ENCODE peak calls at places on chromosome 16, in six cellular contexts. One of them, this sample, is unnamed.

GRCh38 chr16:6964679-6965078 is 368.0 kb upstream of the RBFOX1 start:
- DNase-seq in mesenchymal stem cell: no peak
- DNase-seq in IMR-90: no peak
- DNase-seq in H1: no peak
- DNase-seq in neuronal stem cell: no peak
- DNase-seq in mesendoderm: peak; percentile 47
- DNase-seq in this sample: no peak

GRCh38 chr16:12060751-12061150 is 84.2 kb downstream of the SNX29 start:
- DNase-seq in H1: no peak
- DNase-seq in mesenchymal stem cell: no peak
- DNase-seq in mesendoderm: no peak
- DNase-seq in IMR-90: no peak
- DNase-seq in neuronal stem cell: no peak
- DNase-seq in this sample: no peak

GRCh38 chr16:12548270-12548983 is 255.3 kb downstream of the CPPED1 start:
- DNase-seq in mesenchymal stem cell: no peak
- DNase-seq in H1: no peak
- DNase-seq in IMR-90: no peak
- DNase-seq in mesendoderm: no peak
- DNase-seq in neuronal stem cell: no peak
- DNase-seq in this sample: no peak

GRCh38 chr16:8950580-8951077 is 13.1 kb downstream of the USP7 start:
- DNase-seq in IMR-90: peak; percentile 73
- DNase-seq in mesendoderm: peak; percentile 26
- DNase-seq in neuronal stem cell: no peak
- DNase-seq in H1: no peak
- DNase-seq in mesenchymal stem cell: peak; percentile 76
- DNase-seq in this sample: peak; percentile 77

GRCh38 chr16:76653390-76654026 is 376.3 kb downstream of the CNTNAP4 start:
- DNase-seq in mesendoderm: peak; percentile 82
- DNase-seq in IMR-90: peak; percentile 28
- DNase-seq in H1: no peak
- DNase-seq in mesenchymal stem cell: peak; percentile 69
- DNase-seq in neuronal stem cell: peak; percentile 35
- DNase-seq in this sample: peak; percentile 33

GRCh38 chr16:12113581-12114375 is 137.2 kb downstream of the SNX29 start:
- DNase-seq in H1: no peak
- DNase-seq in neuronal stem cell: no peak
- DNase-seq in mesenchymal stem cell: peak; percentile 45
- DNase-seq in mesendoderm: no peak
- DNase-seq in IMR-90: no peak
- DNase-seq in this sample: no peak

GRCh38 chr16:49352923-49353322 is 20.7 kb upstream of the C16orf78 start:
- DNase-seq in IMR-90: no peak
- DNase-seq in mesendoderm: peak; percentile 87
- DNase-seq in H1: no peak
- DNase-seq in mesenchymal stem cell: peak; percentile 6
- DNase-seq in neuronal stem cell: no peak
- DNase-seq in this sample: no peak

GRCh38 chr16:16067127-16067526 is 117.7 kb downstream of the ABCC1 start:
- DNase-seq in H1: no peak
- DNase-seq in mesendoderm: no peak
- DNase-seq in mesenchymal stem cell: peak; percentile 58
- DNase-seq in neuronal stem cell: no peak
- DNase-seq in IMR-90: peak; percentile 54
- DNase-seq in this sample: no peak

GRCh38 chr16:11734025-11734652 is 8.5 kb downstream of the TXNDC11 start:
- DNase-seq in mesendoderm: no peak
- DNase-seq in IMR-90: no peak
- DNase-seq in H1: no peak
- DNase-seq in mesenchymal stem cell: no peak
- DNase-seq in neuronal stem cell: no peak
- DNase-seq in this sample: no peak

GRCh38 chr16:67546091-67546501 is 16.2 kb upstream of the CTCF start:
- DNase-seq in mesendoderm: no peak
- DNase-seq in mesenchymal stem cell: no peak
- DNase-seq in neuronal stem cell: no peak
- DNase-seq in H1: no peak
- DNase-seq in IMR-90: no peak
- DNase-seq in this sample: no peak

GRCh38 chr16:89860747-89861304 is 12.6 kb upstream of the TCF25 start:
- DNase-seq in IMR-90: peak; percentile 17
- DNase-seq in neuronal stem cell: peak; percentile 48
- DNase-seq in mesenchymal stem cell: peak; percentile 55
- DNase-seq in mesendoderm: peak; percentile 69
- DNase-seq in H1: peak; percentile 65
- DNase-seq in this sample: peak; percentile 39

GRCh38 chr16:85614338-85615013 is 1.4 kb downstream of the GSE1 start:
- DNase-seq in H1: no peak
- DNase-seq in neuronal stem cell: peak; percentile 72
- DNase-seq in IMR-90: no peak
- DNase-seq in mesenchymal stem cell: peak; percentile 33
- DNase-seq in mesendoderm: no peak
- DNase-seq in this sample: no peak

GRCh38 chr16:85718682-85719081 is 29.9 kb upstream of the GINS2 start:
- DNase-seq in mesenchymal stem cell: peak; percentile 25
- DNase-seq in neuronal stem cell: no peak
- DNase-seq in H1: no peak
- DNase-seq in IMR-90: no peak
- DNase-seq in mesendoderm: no peak
- DNase-seq in this sample: peak; percentile 38

GRCh38 chr16:23836404-23837291 is 865 bp downstream of the PRKCB start:
- DNase-seq in mesendoderm: peak; percentile 13
- DNase-seq in IMR-90: no peak
- DNase-seq in mesenchymal stem cell: no peak
- DNase-seq in neuronal stem cell: no peak
- DNase-seq in H1: no peak
- DNase-seq in this sample: no peak

GRCh38 chr16:10878644-10879498 is 1.9 kb downstream of the CIITA start:
- DNase-seq in H1: no peak
- DNase-seq in mesenchymal stem cell: peak; percentile 25
- DNase-seq in IMR-90: peak; percentile 19
- DNase-seq in mesendoderm: no peak
- DNase-seq in neuronal stem cell: no peak
- DNase-seq in this sample: no peak

GRCh38 chr16:81932668-81933067 is 78.6 kb downstream of the SDR42E1 start:
- DNase-seq in mesendoderm: peak; percentile 46
- DNase-seq in IMR-90: no peak
- DNase-seq in neuronal stem cell: no peak
- DNase-seq in H1: no peak
- DNase-seq in mesenchymal stem cell: no peak
- DNase-seq in this sample: no peak

GRCh38 chr16:84463221-84463620 is 41.2 kb downstream of the MEAK7 start:
- DNase-seq in mesendoderm: no peak
- DNase-seq in IMR-90: no peak
- DNase-seq in neuronal stem cell: no peak
- DNase-seq in mesenchymal stem cell: no peak
- DNase-seq in H1: no peak
- DNase-seq in this sample: no peak

GRCh38 chr16:81190667-81191066 is 47.8 kb upstream of the BCO1 start:
- DNase-seq in H1: no peak
- DNase-seq in mesenchymal stem cell: peak; percentile 65
- DNase-seq in mesendoderm: no peak
- DNase-seq in IMR-90: peak; percentile 62
- DNase-seq in neuronal stem cell: no peak
- DNase-seq in this sample: peak; percentile 23

GRCh38 chr16:48574766-48575165 is 35.2 kb downstream of the N4BP1 start:
- DNase-seq in H1: no peak
- DNase-seq in mesenchymal stem cell: no peak
- DNase-seq in mesendoderm: no peak
- DNase-seq in neuronal stem cell: no peak
- DNase-seq in IMR-90: no peak
- DNase-seq in this sample: no peak

GRCh38 chr16:21626659-21627277 is 25.6 kb downstream of the IGSF6 start:
- DNase-seq in mesendoderm: no peak
- DNase-seq in IMR-90: peak; percentile 88
- DNase-seq in mesenchymal stem cell: peak; percentile 95
- DNase-seq in H1: no peak
- DNase-seq in neuronal stem cell: no peak
- DNase-seq in this sample: peak; percentile 27

GRCh38 chr16:2786061-2786825 is 1.1 kb downstream of the PRSS33 start:
- DNase-seq in mesenchymal stem cell: no peak
- DNase-seq in H1: no peak
- DNase-seq in neuronal stem cell: no peak
- DNase-seq in IMR-90: no peak
- DNase-seq in mesendoderm: no peak
- DNase-seq in this sample: no peak

DNA sequence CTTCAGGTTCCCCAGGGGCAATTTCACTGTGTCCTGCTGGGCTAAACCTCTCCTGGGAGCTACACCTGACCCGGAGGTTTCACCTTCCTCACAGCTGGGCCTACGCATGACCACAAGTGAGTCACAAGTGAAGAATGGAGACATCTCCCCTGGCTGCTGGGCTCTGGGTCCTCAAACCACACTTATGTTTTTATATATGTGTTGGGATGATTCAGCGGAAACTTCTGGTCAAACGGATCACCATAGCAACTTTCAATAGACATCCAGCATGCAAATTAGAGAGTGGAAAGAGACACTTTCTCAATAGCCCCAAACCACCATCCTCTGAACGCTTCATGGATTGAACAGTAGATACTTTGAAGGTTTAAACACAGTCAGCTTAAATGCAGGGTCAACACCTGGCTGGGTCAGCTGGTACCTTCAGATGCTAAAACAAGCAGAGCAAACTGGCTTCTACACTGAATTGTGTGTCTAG is 28.0 kb upstream of the MAF start:
- DNase-seq in mesendoderm: peak; percentile 21
- DNase-seq in neuronal stem cell: no peak
- DNase-seq in H1: no peak
- DNase-seq in mesenchymal stem cell: peak; percentile 75
- DNase-seq in IMR-90: peak; percentile 19
- DNase-seq in this sample: peak; percentile 35
- H3K79me1 ChIP-seq in mesendoderm: no peaks in the 10 kb centered on the region
- H3K79me1 ChIP-seq in neuronal stem cell: no peaks in the 10 kb centered on the region
- H3K79me1 ChIP-seq in H1: no peaks in the 10 kb centered on the region
- H3K79me1 ChIP-seq in mesenchymal stem cell: no peaks in the 10 kb centered on the region
- H3K79me1 ChIP-seq in IMR-90: no peaks in the 10 kb centered on the region
- H3K79me1 ChIP-seq in this sample: no peaks in the 10 kb centered on the region

GRCh38 chr16:4677390-4677789 is 16.0 kb upstream of the NUDT16L1 start:
- DNase-seq in IMR-90: no peak
- DNase-seq in H1: no peak
- DNase-seq in mesendoderm: no peak
- DNase-seq in neuronal stem cell: no peak
- DNase-seq in mesenchymal stem cell: no peak
- DNase-seq in this sample: no peak

GRCh38 chr16:4676826-4677225 is 16.5 kb upstream of the NUDT16L1 start:
- DNase-seq in IMR-90: no peak
- DNase-seq in H1: no peak
- DNase-seq in mesendoderm: no peak
- DNase-seq in mesenchymal stem cell: no peak
- DNase-seq in neuronal stem cell: no peak
- DNase-seq in this sample: no peak

GRCh38 chr16:4677994-4678393 is 15.4 kb upstream of the NUDT16L1 start:
- DNase-seq in IMR-90: no peak
- DNase-seq in mesendoderm: no peak
- DNase-seq in neuronal stem cell: no peak
- DNase-seq in H1: no peak
- DNase-seq in mesenchymal stem cell: no peak
- DNase-seq in this sample: no peak

GRCh38 chr16:4674926-4675530 is 18.3 kb upstream of the NUDT16L1 start:
- DNase-seq in mesendoderm: no peak
- DNase-seq in neuronal stem cell: no peak
- DNase-seq in H1: no peak
- DNase-seq in mesenchymal stem cell: no peak
- DNase-seq in IMR-90: no peak
- DNase-seq in this sample: no peak

GRCh38 chr16:4675864-4676786 is 17.2 kb upstream of the NUDT16L1 start:
- DNase-seq in IMR-90: no peak
- DNase-seq in mesenchymal stem cell: no peak
- DNase-seq in neuronal stem cell: no peak
- DNase-seq in H1: no peak
- DNase-seq in mesendoderm: peak; percentile 60
- DNase-seq in this sample: no peak
- H3K4me3 ChIP-seq in IMR-90: no peak overlapping the region
- H3K4me3 ChIP-seq in mesenchymal stem cell: no peak overlapping the region
- H3K4me3 ChIP-seq in neuronal stem cell: no peak overlapping the region
- H3K4me3 ChIP-seq in H1: no peak overlapping the region
- H3K4me3 ChIP-seq in mesendoderm: no peak overlapping the region
- H3K4me3 ChIP-seq in this sample: no peak overlapping the region

GRCh38 chr16:19430345-19430744 is 12.7 kb downstream of the TMC5 start:
- DNase-seq in mesenchymal stem cell: no peak
- DNase-seq in mesendoderm: no peak
- DNase-seq in H1: no peak
- DNase-seq in IMR-90: no peak
- DNase-seq in neuronal stem cell: no peak
- DNase-seq in this sample: no peak

GRCh38 chr16:19419691-19420060 is 2.0 kb downstream of the TMC5 start:
- DNase-seq in mesendoderm: no peak
- DNase-seq in H1: no peak
- DNase-seq in mesenchymal stem cell: no peak
- DNase-seq in neuronal stem cell: no peak
- DNase-seq in IMR-90: peak; percentile 4
- DNase-seq in this sample: no peak

GRCh38 chr16:19429271-19429670 is 11.6 kb downstream of the TMC5 start:
- DNase-seq in mesendoderm: no peak
- DNase-seq in H1: no peak
- DNase-seq in mesenchymal stem cell: no peak
- DNase-seq in neuronal stem cell: no peak
- DNase-seq in IMR-90: no peak
- DNase-seq in this sample: no peak

DNA sequence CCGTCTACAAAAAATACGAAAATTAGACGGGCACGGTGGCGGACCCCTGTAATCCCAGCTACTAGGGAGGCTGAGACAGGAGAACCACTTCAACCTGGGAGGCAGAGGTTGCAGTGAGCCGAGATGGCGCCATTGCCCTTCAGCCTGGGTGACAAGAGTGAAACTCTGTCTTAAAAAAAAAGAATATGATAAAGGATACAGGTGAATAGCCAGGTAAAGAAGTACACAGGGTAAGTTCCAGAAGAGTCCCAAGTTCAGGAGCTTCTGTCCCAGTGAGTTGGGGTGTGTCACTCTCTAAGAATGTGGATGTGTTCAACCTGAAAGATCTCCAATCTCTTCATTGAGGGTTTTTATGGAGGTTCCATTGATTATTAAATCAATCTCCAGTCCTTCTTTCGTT is 6.8 kb downstream of the TMC5 start:
- DNase-seq in mesendoderm: no peak
- DNase-seq in H1: no peak
- DNase-seq in neuronal stem cell: no peak
- DNase-seq in IMR-90: no peak
- DNase-seq in mesenchymal stem cell: no peak
- DNase-seq in this sample: no peak
- H3K79me1 ChIP-seq in mesendoderm: no peaks in the 10 kb centered on the region
- H3K79me1 ChIP-seq in H1: no peaks in the 10 kb centered on the region
- H3K79me1 ChIP-seq in neuronal stem cell: no peaks in the 10 kb centered on the region
- H3K79me1 ChIP-seq in IMR-90: no peaks in the 10 kb centered on the region
- H3K79me1 ChIP-seq in mesenchymal stem cell: no peaks in the 10 kb centered on the region
- H3K79me1 ChIP-seq in this sample: no peaks in the 10 kb centered on the region

DNA sequence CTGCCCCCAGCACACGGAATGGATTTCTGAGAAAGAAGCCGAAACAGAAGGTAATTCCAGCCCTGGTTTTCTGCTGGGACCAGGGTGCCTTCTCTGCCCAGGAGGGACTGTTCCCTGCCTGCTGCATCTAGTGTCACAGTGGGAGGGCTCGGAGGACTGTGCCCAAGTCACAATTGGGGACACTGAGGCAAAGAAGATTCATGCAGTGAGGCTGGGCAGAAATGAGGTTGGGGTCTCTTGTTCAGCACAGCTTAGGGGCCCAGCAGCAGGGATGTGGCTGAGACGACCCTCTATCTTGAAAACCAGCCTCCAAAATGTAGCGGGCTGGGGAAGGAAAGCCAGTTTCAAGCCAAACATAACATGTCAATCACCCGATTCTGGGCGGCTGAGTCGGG is 592 bp downstream of the IL21R start:
- DNase-seq in neuronal stem cell: no peak
- DNase-seq in H1: no peak
- DNase-seq in mesendoderm: no peak
- DNase-seq in mesenchymal stem cell: no peak
- DNase-seq in IMR-90: no peak
- DNase-seq in this sample: no peak
- H3K4me3 ChIP-seq in neuronal stem cell: no peak overlapping the region
- H3K4me3 ChIP-seq in H1: no peak overlapping the region
- H3K4me3 ChIP-seq in mesendoderm: no peak overlapping the region
- H3K4me3 ChIP-seq in mesenchymal stem cell: no peak overlapping the region
- H3K4me3 ChIP-seq in IMR-90: no peak overlapping the region
- H3K4me3 ChIP-seq in this sample: no peak overlapping the region

This sample was measured in trophoblast cell.